ENCODE peak calls at places on chromosomes 6 and 20, in five cellular contexts. K, J, C, E and Q are unnamed samples.

GRCh38 chr6:111269401-111269970 is 182.2 kb downstream of the SLC16A10 start:
- DNase-seq in J (no peak), C (no peak), E (no peak), K (no peak), Q (no peak)

GRCh38 chr6:149127212-149127611 is 190.3 kb upstream of the TAB2 start:
- DNase-seq in C (no peak), K (no peak), E (no peak), J (no peak), Q (no peak)

GRCh38 chr6:30600576-30600975 is 16.5 kb downstream of the PPP1R10 start:
- DNase-seq in C (no peak), J (peak), E (no peak), K (no peak), Q (no peak)

GRCh38 chr6:121442591-121442990 is 7.1 kb downstream of the GJA1 start:
- DNase-seq in E (no peak), J (no peak), C (no peak), K (no peak), Q (no peak)

GRCh38 chr6:137926207-137926731 is 59.2 kb downstream of the TNFAIP3 start:
- DNase-seq in C (peak), K (peak), E (no peak), J (no peak), Q (no peak)

GRCh38 chr20:64166712-64167615 is 2.7 kb downstream of the MYT1 start:
- DNase-seq in C (no peak), J (no peak), K (no peak), E (no peak), Q (no peak)

GRCh38 chr20:5642155-5642981 is 107.8 kb upstream of the SHLD1 start:
- DNase-seq in E (peak), K (peak), J (no peak), C (no peak), Q (no peak)

GRCh38 chr20:63087872-63088680 is 81.3 kb upstream of the BHLHE23 start:
- DNase-seq in E (no peak), J (no peak), C (no peak), K (no peak), Q (no peak)

GRCh38 chr6:122400121-122400450 is 634 bp downstream of the HSF2 start:
- DNase-seq in J (no peak), C (no peak), K (no peak), E (no peak), Q (no peak)

GRCh38 chr6:131981624-131981978 is 30.4 kb upstream of the CCN2 start:
- DNase-seq in C (no peak), J (no peak), E (no peak), K (no peak), Q (no peak)

GRCh38 chr6:170208651-170209353 is 82.1 kb downstream of the DLL1 start:
- DNase-seq in C (no peak), K (no peak), J (no peak), E (no peak), Q (no peak)

GRCh38 chr6:36613200-36613995 is 19.2 kb downstream of the SRSF3 start:
- DNase-seq in J (peak), C (no peak), E (no peak), K (no peak), Q (no peak)

GRCh38 chr6:152257581-152257980 is 379.6 kb downstream of the SYNE1 start:
- DNase-seq in K (no peak), C (no peak), E (no peak), J (no peak), Q (no peak)

GRCh38 chr6:16770701-16771569 is 9.7 kb upstream of the ATXN1 start:
- DNase-seq in J (peak), E (peak), C (peak), K (peak), Q (peak)

GRCh38 chr6:16498237-16498636 is 259.9 kb downstream of the GMPR start:
- DNase-seq in E (no peak), J (no peak), K (no peak), C (no peak), Q (no peak)

GRCh38 chr6:79201935-79202334 is 32.5 kb downstream of the HMGN3 start:
- DNase-seq in K (no peak), C (no peak), E (no peak), J (no peak), Q (no peak)

DNA sequence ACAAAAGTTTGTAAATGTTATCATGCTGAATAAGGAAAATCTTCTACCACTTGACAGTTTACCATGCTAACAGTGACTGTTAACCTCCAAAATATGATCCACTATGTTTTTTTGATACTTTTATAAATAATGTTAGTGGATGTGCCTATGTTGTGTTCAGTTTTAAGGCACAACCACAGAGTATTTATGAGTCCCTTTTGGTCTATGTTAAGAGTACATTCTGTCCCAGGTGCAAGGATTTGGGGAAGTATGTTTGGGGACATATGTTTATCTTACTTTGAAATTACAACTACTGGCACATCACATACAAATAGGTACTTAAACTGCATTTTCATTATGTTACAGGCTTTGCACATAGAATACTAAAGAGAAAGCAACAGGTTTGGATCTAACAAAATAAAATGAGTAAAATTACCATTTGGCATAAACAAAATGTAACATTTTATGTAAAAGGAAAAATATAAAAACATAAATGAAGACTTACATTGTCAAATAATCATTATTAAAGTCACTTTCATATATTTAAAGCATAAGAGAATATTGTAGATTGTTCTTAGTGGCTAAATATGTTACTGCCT is 71.2 kb downstream of the SESN1 start:
- DNase-seq in C (no peak), K (no peak), J (no peak), E (no peak), Q (no peak)
- H3K27ac ChIP-seq in C (no peak), K (no peak), J (no peak), E (no peak), Q (no peak)

DNA sequence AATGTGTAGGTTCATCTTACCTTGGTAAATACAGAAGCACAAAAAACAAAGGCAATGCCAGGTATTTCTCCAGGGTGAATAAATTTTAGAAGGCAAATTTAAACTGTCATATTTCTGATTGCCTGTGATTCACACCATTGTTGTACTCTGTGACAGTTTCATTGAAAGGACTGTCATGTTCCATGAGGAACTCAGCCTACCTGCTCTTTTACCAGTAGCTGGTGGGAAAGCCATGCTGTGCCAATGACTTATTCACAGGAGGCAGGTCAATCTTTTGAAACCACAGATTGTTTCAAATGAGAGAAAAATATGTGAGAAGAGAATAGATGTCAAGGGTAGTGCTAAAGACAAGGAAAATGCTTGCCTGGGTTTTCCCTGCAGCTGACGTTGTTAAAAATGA is 206.4 kb downstream of the LAMA2 start:
- DNase-seq in C (no peak), E (no peak), K (no peak), J (no peak), Q (no peak)
- H3K27ac ChIP-seq in C (no peak), E (no peak), K (no peak), J (no peak), Q (no peak)

GRCh38 chr6:2563635-2564034 is 187.1 kb downstream of the MYLK4 start:
- DNase-seq in C (peak), K (peak), J (no peak), E (no peak), Q (no peak)
- H3K27ac ChIP-seq in C (peak), K (no peak), J (no peak), E (no peak), Q (no peak)

DNA sequence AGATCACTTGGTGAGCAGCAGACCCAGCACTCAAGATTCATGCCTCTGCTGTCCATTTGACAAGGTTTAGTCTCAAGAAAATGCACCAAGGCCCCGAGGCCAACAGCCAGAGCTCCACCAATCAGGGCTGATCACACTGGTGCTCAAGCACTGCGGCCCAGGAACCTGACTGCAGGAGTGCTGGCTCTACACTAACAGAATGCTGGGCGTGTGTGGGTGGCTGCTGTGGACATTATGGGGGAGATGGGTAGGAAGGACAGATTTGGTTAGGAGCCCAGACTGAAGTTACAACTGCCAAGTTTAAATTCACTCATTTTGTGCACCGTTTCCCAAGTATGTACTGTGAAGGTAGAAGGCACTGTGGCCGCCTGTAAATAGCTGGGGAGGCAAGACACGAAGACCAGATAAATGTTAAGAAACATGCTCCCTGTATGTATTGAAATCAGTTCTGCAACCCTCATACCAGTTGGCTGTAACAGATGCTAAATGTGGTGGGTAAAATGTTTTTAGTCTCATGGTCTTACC is 28.1 kb downstream of the SNX5 start:
- DNase-seq in C (no peak), J (no peak), E (no peak), K (no peak), Q (no peak)
- H3K27ac ChIP-seq in C (no peak), J (no peak), E (no peak), K (no peak), Q (no peak)

DNA sequence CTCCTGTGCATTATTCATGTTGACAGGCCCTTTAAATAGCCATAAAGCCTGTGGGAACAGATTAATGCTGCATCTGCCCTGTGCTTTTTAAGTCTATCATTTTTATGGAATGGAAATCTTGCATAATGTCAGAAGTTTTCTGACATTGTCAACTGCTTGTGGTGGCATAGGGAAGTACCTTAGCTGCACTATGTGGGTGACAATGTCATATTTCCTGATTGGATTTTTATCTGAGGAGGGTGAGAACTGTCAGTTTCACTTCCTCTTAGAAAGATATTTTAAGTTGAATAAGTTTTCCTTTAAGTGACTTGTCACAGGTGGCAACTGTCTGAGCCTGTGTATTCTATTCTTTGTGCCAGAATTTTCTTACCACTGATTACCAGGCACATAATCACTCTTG is 267.9 kb downstream of the PLCB1 start:
- DNase-seq in C (no peak), E (no peak), K (peak), J (no peak), Q (no peak)
- H3K27ac ChIP-seq in C (no peak), E (no peak), K (no peak), J (no peak), Q (no peak)